ENCODE peak calls at places on chromosomes 13 and 19, in five cellular contexts. H is PC-3, M is H1, U is endodermal cell, Z is HCT116. O is an unnamed sample. For H3K4me1, the result is how much of the 10 kb centered on the place peaks cover.

GRCh38 chr13:98315466-98315865 is 138.4 kb upstream of the RNF113B start:
- DNase-seq in H (no peak), M (no peak), U (no peak), Z (no peak), O (no peak)

GRCh38 chr13:64446372-64446771 is 2783.8 kb downstream of the PCDH9 start:
- DNase-seq in H (peak), M (no peak), U (no peak), Z (peak), O (no peak)

GRCh38 chr19:54390942-54391577 is 24.2 kb upstream of the TTYH1 start:
- DNase-seq in H (peak), M (no peak), U (peak), Z (peak), O (no peak)

GRCh38 chr19:45901432-45901903 is 945 bp downstream of the MYPOP start:
- DNase-seq in H (no peak), M (no peak), U (peak), Z (no peak), O (peak)

GRCh38 chr19:43316591-43317319 is 36.7 kb upstream of the CD177 start:
- DNase-seq in H (peak), M (peak), U (peak), Z (peak), O (no peak)

GRCh38 chr19:29245221-29245620 is 32.3 kb upstream of the UQCRFS1 start:
- DNase-seq in H (no peak), M (no peak), U (no peak), Z (no peak), O (no peak)

GRCh38 chr19:6086081-6086858 is 24.0 kb downstream of the RFX2 start:
- DNase-seq in H (peak), M (no peak), U (no peak), Z (no peak), O (no peak)

GRCh38 chr19:44748426-44749254 is at the start of gene BCL3:
- DNase-seq in H (peak), M (no peak), U (peak), Z (no peak), O (peak)

GRCh38 chr19:34976611-34977010 is 12.6 kb upstream of the ZNF792 start:
- DNase-seq in H (no peak), M (no peak), U (peak), Z (no peak), O (peak)

GRCh38 chr19:4016903-4017638 is 9.5 kb downstream of the PIAS4 start:
- DNase-seq in H (no peak), M (no peak), U (no peak), Z (no peak), O (peak)

GRCh38 chr19:6459356-6460098 is at the start of gene SLC25A23:
- DNase-seq in H (peak), M (peak), U (peak), Z (peak), O (peak)

GRCh38 chr13:77177646-77178045 is 149.2 kb downstream of the MYCBP2 start:
- DNase-seq in H (no peak), M (no peak), U (no peak), Z (no peak), O (no peak)

GRCh38 chr19:49407079-49407478 is 16.2 kb downstream of the PTH2 start:
- DNase-seq in H (no peak), M (no peak), U (no peak), Z (no peak), O (no peak)

GRCh38 chr13:48500652-48501197 is 32.2 kb downstream of the RCBTB2 start:
- DNase-seq in H (peak), M (no peak), U (no peak), Z (no peak), O (no peak)

GRCh38 chr13:24042710-24043440 is 117.6 kb upstream of the SPATA13 start:
- DNase-seq in H (no peak), M (no peak), U (no peak), Z (no peak), O (no peak)

GRCh38 chr13:32205426-32206096 is 109.6 kb downstream of the ZAR1L start:
- DNase-seq in H (no peak), M (no peak), U (no peak), Z (no peak), O (no peak)

GRCh38 chr13:48906200-48906599 is 69.5 kb upstream of the FNDC3A start:
- DNase-seq in H (no peak), M (no peak), U (no peak), Z (no peak), O (no peak)

GRCh38 chr13:99281811-99282263 is 23.7 kb upstream of the GPR18 start:
- DNase-seq in H (no peak), M (no peak), U (no peak), Z (no peak), O (no peak)

GRCh38 chr19:48338802-48339660 is 13.7 kb downstream of the EMP3 start:
- DNase-seq in H (no peak), M (no peak), U (no peak), Z (no peak), O (no peak)

GRCh38 chr19:5489511-5489910 is 34.3 kb downstream of the ZNRF4 start:
- DNase-seq in H (no peak), M (no peak), U (no peak), Z (no peak), O (no peak)

GRCh38 chr19:38691938-38692457 is 44.5 kb downstream of the ACTN4 start:
- DNase-seq in H (no peak), M (no peak), U (no peak), Z (peak), O (peak)

GRCh38 chr13:48586591-48587103 is 53.8 kb upstream of the RCBTB2 start:
- DNase-seq in H (no peak), M (no peak), U (no peak), Z (no peak), O (no peak)

GRCh38 chr13:79237981-79238380 is 168.1 kb downstream of the RBM26 start:
- DNase-seq in H (no peak), M (no peak), U (no peak), Z (no peak), O (no peak)

GRCh38 chr13:51557875-51558604 is 26.2 kb upstream of the WDFY2 start:
- DNase-seq in H (peak), M (no peak), U (no peak), Z (no peak), O (no peak)

GRCh38 chr13:109285586-109285985 is 500.8 kb downstream of the IRS2 start:
- DNase-seq in H (no peak), M (no peak), U (no peak), Z (no peak), O (no peak)
- H3K4me1 ChIP-seq in H (under half), M (under half), U (under half), Z (under half), O (under half)

DNA sequence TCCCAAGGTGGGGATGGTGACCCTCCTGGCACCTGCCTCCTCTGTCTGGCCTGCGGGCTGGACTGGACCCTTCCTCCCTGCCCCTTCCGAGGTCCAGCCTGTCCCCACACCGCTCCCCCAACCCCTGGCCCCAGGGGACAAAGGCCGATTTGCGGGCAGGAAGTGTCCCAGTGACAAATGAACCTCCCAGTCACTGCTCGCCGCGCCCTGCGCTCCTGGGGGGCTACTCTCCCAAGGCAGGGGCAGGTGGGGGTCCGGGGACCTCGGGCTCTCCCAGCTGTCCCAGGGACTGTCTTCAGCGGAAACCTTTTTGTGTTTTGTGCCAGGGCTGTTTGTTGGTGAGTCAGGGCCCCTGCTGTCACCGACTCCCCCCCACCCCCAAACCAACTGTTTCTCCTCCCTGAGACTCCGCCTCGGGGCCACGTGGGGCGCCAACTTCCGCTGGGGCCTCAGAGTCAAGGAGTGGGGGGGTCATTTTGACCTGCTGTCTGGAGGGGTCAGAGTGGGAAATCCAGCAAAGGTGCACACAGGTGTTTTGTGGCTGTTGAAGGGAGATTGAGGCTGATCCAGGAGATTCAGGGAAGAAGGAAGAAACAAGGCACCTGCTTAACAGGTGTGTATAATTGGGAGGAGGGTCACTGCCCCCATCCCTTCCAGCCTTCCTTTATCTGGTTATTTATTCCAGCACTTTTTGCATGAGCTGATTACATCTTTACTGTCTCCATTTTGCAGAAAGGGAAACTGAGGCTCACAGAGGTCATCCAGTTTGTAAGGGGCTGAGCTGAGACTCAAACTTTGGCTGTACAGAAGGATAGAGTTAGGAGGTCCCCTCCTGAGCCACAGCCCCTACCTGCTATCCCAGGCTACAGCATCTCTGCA is 831 bp downstream of the PGPEP1 start:
- DNase-seq in H (peak), M (no peak), U (peak), Z (no peak), O (peak)
- TF ChIP-seq CTCF in H (no peak), M (peak), U (no peak), Z (no peak), O (no peak)

DNA sequence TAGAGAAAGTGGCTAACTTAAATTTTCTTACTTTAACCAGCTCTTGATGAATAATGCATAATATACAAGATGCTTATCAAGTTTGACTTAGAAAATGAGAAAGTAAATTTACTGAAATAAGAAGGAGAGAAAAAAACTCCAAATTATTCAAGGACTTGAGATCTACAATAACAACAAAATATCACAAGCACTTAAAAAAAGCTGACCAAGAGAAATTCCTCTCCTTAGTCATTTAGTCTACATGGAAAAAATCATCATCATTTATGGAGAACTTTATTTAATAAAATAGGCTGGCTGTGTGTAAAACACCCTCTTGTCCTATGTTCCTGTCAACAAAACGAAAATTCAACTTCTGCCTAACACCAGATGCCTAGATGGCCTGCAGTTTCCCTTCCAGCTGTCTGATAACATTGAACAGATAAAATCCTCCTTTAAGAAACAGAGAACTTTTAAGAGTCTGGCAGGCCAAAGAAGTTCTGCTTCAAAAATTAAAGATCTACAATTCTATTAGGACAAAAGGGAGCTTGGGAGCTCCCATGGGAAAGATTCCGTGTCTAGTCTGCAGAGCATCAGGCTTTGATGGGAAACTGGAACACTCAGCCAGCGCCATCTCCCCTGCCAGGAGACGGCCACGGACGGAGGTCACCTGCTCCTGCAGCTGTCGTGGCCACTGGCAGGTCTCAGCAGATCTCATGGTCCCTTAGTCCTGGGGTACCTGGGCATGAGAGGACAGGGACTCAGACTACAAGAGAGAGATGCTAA is 37.9 kb upstream of the ATP11A start:
- DNase-seq in H (no peak), M (no peak), U (no peak), Z (no peak), O (no peak)
- H3K9ac ChIP-seq in H (no peak), M (no peak), U (no peak), Z (no peak), O (no peak)

DNA sequence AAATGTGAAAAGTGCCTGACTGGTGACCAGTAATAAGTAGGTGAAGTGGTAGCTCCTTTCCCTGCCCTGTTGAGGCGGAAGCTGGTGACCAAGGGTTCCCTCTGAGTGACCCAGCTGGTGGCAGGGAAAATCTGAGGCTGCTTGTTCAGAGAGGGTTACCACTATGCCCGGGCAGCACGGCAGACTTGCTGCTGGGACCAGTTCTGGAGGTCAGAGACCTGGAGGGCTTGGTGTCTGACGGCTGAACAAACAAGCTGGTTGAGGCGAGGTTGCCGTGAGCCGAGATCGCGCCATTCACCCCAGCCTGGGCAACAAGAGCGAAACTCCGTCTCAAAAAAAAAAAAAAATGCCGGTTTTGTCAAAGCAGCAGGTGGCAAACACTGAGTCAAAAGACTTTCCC is 80.1 kb downstream of the ZNF429 start:
- DNase-seq in H (no peak), M (no peak), U (no peak), Z (no peak), O (no peak)
- H3K4me1 ChIP-seq in H (under half), M (under half), U (under half), Z (under half), O (under half)

GRCh38 chr19:51690359-51691121 is 2.6 kb upstream of the SPACA6 start:
- DNase-seq in H (peak), M (no peak), U (peak), Z (no peak), O (peak)

GRCh38 chr19:51691122-51692064 is 1.7 kb upstream of the SPACA6 start:
- DNase-seq in H (no peak), M (no peak), U (peak), Z (no peak), O (peak)

GRCh38 chr19:51687791-51688664 is 5.1 kb upstream of the SPACA6 start:
- DNase-seq in H (peak), M (no peak), U (peak), Z (no peak), O (peak)

GRCh38 chr19:51689751-51690358 is 3.3 kb upstream of the SPACA6 start:
- DNase-seq in H (no peak), M (no peak), U (peak), Z (no peak), O (peak)

DNA sequence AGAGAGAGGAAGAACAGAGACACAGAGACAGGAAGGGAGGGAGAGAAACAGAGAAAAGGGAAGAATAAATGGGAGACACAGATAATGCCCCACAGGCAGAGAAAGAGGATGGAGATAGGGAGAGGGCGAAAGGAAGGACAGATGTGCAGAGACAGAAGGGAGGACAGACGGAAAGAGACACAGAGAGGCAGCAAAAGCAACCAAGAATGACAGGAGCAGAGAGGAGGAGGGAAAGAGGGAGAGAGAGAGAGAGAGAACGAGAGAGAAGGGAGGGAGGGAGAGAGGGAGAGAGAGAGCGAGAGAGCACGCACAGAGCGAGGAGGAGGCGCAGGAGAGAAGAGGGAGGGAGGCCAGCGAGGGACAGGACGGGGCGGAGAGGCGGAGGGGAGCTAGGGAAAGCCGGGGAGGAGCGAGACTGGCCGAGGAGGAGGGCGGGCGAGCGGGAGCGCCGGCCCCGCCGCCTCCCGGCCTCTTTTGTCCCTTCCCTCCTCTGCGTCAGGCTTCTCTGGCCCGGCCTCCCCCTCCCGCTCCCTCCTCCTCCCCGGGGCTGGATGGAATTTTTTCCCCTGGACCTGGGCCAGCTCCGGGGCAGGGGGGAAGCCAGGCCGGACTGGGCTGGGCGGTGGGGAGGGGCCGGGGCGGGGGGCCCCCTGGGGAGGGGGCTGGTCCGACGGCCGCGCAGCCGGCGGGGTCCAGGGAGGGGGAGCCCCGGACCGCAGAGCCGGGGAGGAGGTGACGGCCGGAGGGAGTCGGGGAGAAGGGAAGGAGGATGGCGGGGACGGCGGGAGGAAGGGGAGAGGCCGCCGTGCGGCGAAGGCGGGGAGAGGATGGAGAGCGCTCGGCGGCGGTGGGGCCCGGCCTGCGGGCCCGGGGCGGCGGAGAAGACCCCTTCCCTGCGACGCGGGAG is 4.2 kb upstream of the SPACA6 start:
- DNase-seq in H (peak), M (no peak), U (peak), Z (peak), O (peak)
- TF ChIP-seq CTCF in H (no peak), M (no peak), U (no peak), Z (no peak), O (peak)

GRCh38 chr13:50379584-50379983 is 364.3 kb downstream of the KCNRG start:
- DNase-seq in H (no peak), M (no peak), U (no peak), Z (no peak), O (no peak)
- H3K9ac ChIP-seq in H (no peak), M (no peak), U (no peak), Z (no peak), O (no peak)